ENCODE peak calls at places on chromosomes 4 and X, in four cellular contexts. V is left lung, Z is PC-9, X is A673. R is an unnamed sample.

GRCh38 chrX:85994787-85995186 is 52.6 kb downstream of the CHM start:
- DNase-seq in V (no peak), Z (no peak), X (no peak), R (no peak)

GRCh38 chr4:18882468-18882867 is 860.9 kb upstream of the LCORL start:
- DNase-seq in V (no peak), Z (peak; percentile 36), X (peak; percentile 6), R (no peak)

GRCh38 chr4:37993806-37994205 is 33.6 kb downstream of the PTTG2 start:
- DNase-seq in V (no peak), Z (no peak), X (no peak), R (no peak)

GRCh38 chr4:60790608-60791007 is 409.5 kb upstream of the ADGRL3 start:
- DNase-seq in V (no peak), Z (no peak), X (no peak), R (no peak)

GRCh38 chrX:17527135-17527701 is 152.2 kb downstream of the NHS start:
- DNase-seq in V (peak; percentile 68), Z (peak; percentile 85), X (no peak), R (no peak)

GRCh38 chrX:97524997-97525396 is 641.3 kb downstream of the RPA4 start:
- DNase-seq in V (no peak), Z (no peak), X (no peak), R (no peak)

GRCh38 chr4:77821775-77822174 is 2.6 kb upstream of the CNOT6L start:
- DNase-seq in V (no peak), Z (no peak), X (no peak), R (no peak)

GRCh38 chr4:99293357-99293756 is 2.6 kb upstream of the ADH1A start:
- DNase-seq in V (no peak), Z (no peak), X (no peak), R (no peak)

GRCh38 chr4:52234539-52235174 is 183.6 kb downstream of the SPATA18 start:
- DNase-seq in V (no peak), Z (peak; percentile 49), X (peak; percentile 48), R (peak; percentile 43)
- TF ChIP-seq CTCF in V (peak; percentile 17), Z (peak; percentile 69), X (peak; percentile 57), R (peak; percentile 75)

GRCh38 chr4:152957437-152958185 is 21.5 kb downstream of the FHDC1 start:
- DNase-seq in V (peak; percentile 67), Z (no peak), X (no peak), R (no peak)
- H3K4me3 ChIP-seq in V (no peak overlapping the region), Z (no peak overlapping the region), X (no peak overlapping the region), R (no peak overlapping the region)

GRCh38 chr4:125739760-125740159 is 425.0 kb downstream of the FAT4 start:
- DNase-seq in V (no peak), Z (no peak), X (peak; percentile 7), R (no peak)

GRCh38 chr4:125734504-125734903 is 419.7 kb downstream of the FAT4 start:
- DNase-seq in V (no peak), Z (no peak), X (no peak), R (no peak)

GRCh38 chr4:125732682-125733081 is 417.9 kb downstream of the FAT4 start:
- DNase-seq in V (no peak), Z (no peak), X (peak; percentile 10), R (no peak)

GRCh38 chr4:125735107-125735506 is 420.4 kb downstream of the FAT4 start:
- DNase-seq in V (no peak), Z (peak; percentile 63), X (peak; percentile 59), R (no peak)

GRCh38 chr4:125736057-125736456 is 421.3 kb downstream of the FAT4 start:
- DNase-seq in V (no peak), Z (no peak), X (peak; percentile 61), R (no peak)
- TF ChIP-seq CTCF in V (no peak), Z (no peak), X (peak; percentile 50), R (no peak)

GRCh38 chrX:73841337-73841736 is 278.3 kb downstream of the CHIC1 start:
- DNase-seq in V (no peak), Z (no peak), X (no peak), R (no peak)
- H3K4me3 ChIP-seq in V (no peak overlapping the region), Z (no peak overlapping the region), X (no peak overlapping the region), R (no peak overlapping the region)

DNA sequence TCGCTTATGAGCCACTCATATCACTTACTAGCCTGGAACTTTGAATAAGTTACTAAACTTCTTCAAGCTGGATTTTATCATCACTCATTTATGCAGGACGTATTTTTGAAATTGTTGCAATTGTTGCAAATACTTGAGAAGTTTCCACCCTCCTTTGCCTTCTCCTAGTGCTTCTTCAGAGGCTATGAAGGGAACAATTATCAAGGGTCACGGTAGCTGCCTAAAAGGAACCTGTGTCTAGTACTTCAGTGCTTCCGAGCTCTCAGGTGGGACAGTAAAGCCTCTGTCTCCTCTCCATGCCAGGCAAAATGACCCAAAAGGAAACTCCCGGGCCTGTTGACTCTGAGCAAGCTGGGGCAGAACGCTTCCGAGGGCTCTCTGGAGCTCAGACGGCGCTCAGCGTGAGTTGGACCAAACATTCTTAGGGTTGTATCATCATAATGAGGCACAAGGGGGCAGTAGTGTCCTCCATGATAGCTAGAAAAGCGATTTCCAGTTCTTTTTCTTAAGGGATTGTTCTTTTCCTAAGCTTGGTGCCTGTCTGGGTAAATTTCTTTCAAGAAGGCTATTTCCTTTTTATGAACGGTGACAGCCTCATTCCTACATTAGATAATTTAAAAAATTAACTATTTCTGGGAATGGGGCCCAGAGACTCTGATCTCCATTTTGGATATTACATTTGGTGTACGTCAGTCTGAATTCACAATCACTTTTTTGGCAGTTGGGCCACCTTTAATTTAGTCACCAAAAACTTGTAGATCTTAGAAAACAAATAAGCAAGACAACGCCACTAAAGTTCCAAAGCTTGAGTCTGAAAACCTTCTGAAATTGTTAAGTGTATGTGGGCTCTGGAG is 73.1 kb downstream of the PACRGL start:
- DNase-seq in V (peak; percentile 34), Z (no peak), X (peak; percentile 75), R (no peak)
- TF ChIP-seq CTCF in V (peak; percentile 52), Z (peak; percentile 77), X (peak; percentile 76), R (peak; percentile 75)

GRCh38 chr4:147014946-147015345 is 69.3 kb upstream of the TTC29 start:
- DNase-seq in V (no peak), Z (no peak), X (no peak), R (no peak)
- H3K4me3 ChIP-seq in V (no peak overlapping the region), Z (no peak overlapping the region), X (no peak overlapping the region), R (no peak overlapping the region)

DNA sequence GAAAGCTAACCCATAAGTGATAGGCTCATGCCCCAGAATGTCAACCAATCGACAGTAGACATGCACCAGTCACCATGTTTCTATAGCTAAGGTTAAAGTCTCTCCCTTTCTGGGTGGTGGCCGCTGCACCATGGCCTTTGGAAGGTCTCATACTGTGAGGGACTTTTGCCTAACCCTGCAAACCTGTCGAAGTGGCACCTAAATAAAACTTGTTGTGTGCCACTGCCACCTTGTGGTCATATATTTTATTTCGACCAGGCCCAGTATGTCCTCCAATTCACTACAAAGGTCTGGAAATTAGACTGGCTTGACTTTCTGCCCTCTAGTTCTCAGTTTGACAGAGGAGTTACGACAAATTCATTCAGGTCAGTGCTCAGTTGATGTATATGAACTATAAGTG is 163.1 kb downstream of the SMARCA1 start:
- DNase-seq in V (no peak), Z (peak; percentile 38), X (peak; percentile 62), R (peak; percentile 25)
- TF ChIP-seq CTCF in V (peak; percentile 65), Z (peak; percentile 81), X (peak; percentile 75), R (peak; percentile 52)

GRCh38 chr4:94507708-94508107 is 56.0 kb downstream of the PDLIM5 start:
- DNase-seq in V (no peak), Z (peak; percentile 50), X (no peak), R (no peak)
- H3K4me3 ChIP-seq in V (no peak overlapping the region), Z (no peak overlapping the region), X (no peak overlapping the region), R (no peak overlapping the region)